ENCODE peak calls at places on chromosomes 1 and 21, in ten cellular contexts. C, L, R, G, H, I, Q, Y, U and F are unnamed samples.
A peak's percentile ranks its signal among the peaks of the same experiment; 100 is the strongest.

GRCh38 chr1:243313635-243314536 is 58.0 kb downstream of the SDCCAG8 start:
- DNase-seq in C (no peak), L (no peak), R (no peak), G (no peak), H (no peak), I (no peak), Q (no peak), Y (no peak), U (no peak), F (no peak)

GRCh38 chr1:108316545-108316944 is 72.7 kb upstream of the NBPF4 start:
- DNase-seq in C (no peak), L (no peak), R (no peak), G (no peak), H (no peak), I (peak; percentile 29), Q (peak; percentile 9), Y (no peak), U (no peak), F (no peak)

GRCh38 chr1:24009406-24009805 is 29.3 kb upstream of the SRSF10 start:
- DNase-seq in C (no peak), L (no peak), R (no peak), G (no peak), H (no peak), I (peak; percentile 69), Q (peak; percentile 47), Y (no peak), U (peak; percentile 65), F (peak; percentile 63)

GRCh38 chr1:9128161-9128519 is 762 bp downstream of the GPR157 start:
- DNase-seq in C (no peak), L (no peak), R (no peak), G (peak; percentile 83), H (no peak), I (peak; percentile 36), Q (no peak), Y (peak; percentile 76), U (no peak), F (peak; percentile 11)

GRCh38 chr1:88935522-88936222 is 44.3 kb upstream of the GTF2B start:
- DNase-seq in C (no peak), L (no peak), R (no peak), G (no peak), H (peak; percentile 1), I (peak; percentile 46), Q (peak; percentile 68), Y (no peak), U (peak; percentile 19), F (no peak)

GRCh38 chr1:183180213-183180612 is 5.9 kb upstream of the LAMC2 start:
- DNase-seq in C (no peak), L (no peak), R (no peak), G (no peak), H (no peak), I (peak; percentile 56), Q (peak; percentile 91), Y (no peak), U (peak; percentile 86), F (peak; percentile 66)

GRCh38 chr1:25796807-25797458 is 3.1 kb upstream of the SELENON start:
- DNase-seq in C (no peak), L (peak; percentile 85), R (peak; percentile 97), G (peak; percentile 92), H (peak; percentile 74), I (peak; percentile 80), Q (peak; percentile 86), Y (peak; percentile 89), U (peak; percentile 46), F (peak; percentile 71)

GRCh38 chr1:93703649-93704048 is 22.0 kb upstream of the BCAR3 start:
- DNase-seq in C (no peak), L (no peak), R (no peak), G (no peak), H (no peak), I (peak; percentile 83), Q (no peak), Y (no peak), U (no peak), F (peak; percentile 56)

GRCh38 chr1:161981126-161981525 is 42.5 kb downstream of the OLFML2B start:
- DNase-seq in C (no peak), L (no peak), R (no peak), G (no peak), H (no peak), I (no peak), Q (no peak), Y (no peak), U (no peak), F (no peak)

DNA sequence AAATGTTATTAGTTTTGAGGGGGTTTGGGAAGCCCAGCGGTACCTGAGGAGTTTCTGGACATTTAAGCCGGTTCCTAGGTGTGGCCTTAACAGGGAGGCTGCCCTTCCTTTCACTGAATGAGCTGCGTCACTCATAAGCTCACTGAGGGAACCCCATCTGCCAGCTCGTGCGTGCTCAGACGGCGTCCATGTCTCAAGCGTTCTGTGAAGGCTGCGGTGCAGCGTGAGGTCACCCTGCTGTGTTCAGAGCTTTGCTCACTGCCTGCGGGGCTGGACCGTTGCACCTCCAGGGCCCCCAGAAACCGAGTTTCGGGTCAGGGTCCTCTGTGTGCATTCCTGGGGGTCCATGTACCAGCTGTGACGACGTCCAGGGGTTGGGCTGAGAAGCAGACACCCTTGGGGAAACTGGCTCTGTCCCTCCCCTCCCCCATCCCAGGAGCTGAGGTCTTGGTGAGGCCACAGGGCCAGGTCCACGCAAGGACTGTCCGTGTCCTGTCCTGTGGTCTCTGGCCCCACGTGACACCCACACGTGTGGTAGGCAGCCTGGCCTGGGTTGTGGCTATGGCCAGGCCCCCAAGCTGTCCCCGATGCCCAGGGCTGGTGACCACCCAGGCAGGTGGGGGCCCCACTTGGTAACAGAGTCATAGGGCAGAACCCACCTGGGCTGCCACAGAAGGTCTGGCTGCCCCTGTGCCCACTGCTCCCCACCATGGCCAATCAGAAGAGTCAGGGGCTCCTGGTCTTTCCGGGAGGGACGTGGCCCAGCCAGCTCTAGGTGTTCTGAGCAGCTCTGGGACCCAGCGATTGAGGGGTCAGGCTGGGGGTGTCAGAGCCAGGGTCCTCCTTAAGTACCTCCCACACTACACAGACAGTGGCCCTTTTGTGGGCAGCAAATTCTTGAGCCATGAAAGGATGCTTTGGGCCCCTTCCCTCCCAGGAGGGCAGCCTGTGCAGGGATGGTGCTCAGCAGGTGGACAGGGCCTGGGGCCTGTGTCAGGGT is 24.4 kb downstream of the FTCD start:
- DNase-seq in C (no peak), L (no peak), R (no peak), G (peak; percentile 67), H (no peak), I (no peak), Q (no peak), Y (peak; percentile 40), U (no peak), F (no peak)
- H3K4me3 ChIP-seq in C (no peak overlapping the region), L (no peak overlapping the region), R (no peak overlapping the region), G (no peak overlapping the region), H (no peak overlapping the region), I (no peak overlapping the region), Q (no peak overlapping the region), Y (no peak overlapping the region), U (no peak overlapping the region), F (no peak overlapping the region)

GRCh38 chr1:20102875-20103274 is 16.5 kb downstream of the PLA2G2D start:
- DNase-seq in C (no peak), L (no peak), R (no peak), G (no peak), H (no peak), I (peak; percentile 81), Q (peak; percentile 61), Y (no peak), U (peak; percentile 92), F (no peak)
- H3K4me3 ChIP-seq in C (no peak overlapping the region), L (no peak overlapping the region), R (no peak overlapping the region), G (no peak overlapping the region), H (no peak overlapping the region), I (no peak overlapping the region), Q (no peak overlapping the region), Y (no peak overlapping the region), U (no peak overlapping the region), F (no peak overlapping the region)

GRCh38 chr21:45051580-45052434 is 22.6 kb upstream of the ADARB1 start:
- DNase-seq in C (no peak), L (no peak), R (no peak), G (peak; percentile 92), H (no peak), I (no peak), Q (no peak), Y (no peak), U (no peak), F (no peak)

GRCh38 chr21:45050786-45051489 is 23.4 kb upstream of the ADARB1 start:
- DNase-seq in C (no peak), L (no peak), R (no peak), G (no peak), H (no peak), I (no peak), Q (peak; percentile 97), Y (no peak), U (peak; percentile 73), F (no peak)

GRCh38 chr21:45049725-45050359 is 24.5 kb upstream of the ADARB1 start:
- DNase-seq in C (no peak), L (no peak), R (peak; percentile 37), G (no peak), H (no peak), I (no peak), Q (peak; percentile 43), Y (no peak), U (no peak), F (no peak)

GRCh38 chr21:45048968-45049367 is 25.4 kb upstream of the ADARB1 start:
- DNase-seq in C (no peak), L (no peak), R (peak; percentile 12), G (no peak), H (no peak), I (no peak), Q (peak; percentile 39), Y (no peak), U (no peak), F (no peak)

DNA sequence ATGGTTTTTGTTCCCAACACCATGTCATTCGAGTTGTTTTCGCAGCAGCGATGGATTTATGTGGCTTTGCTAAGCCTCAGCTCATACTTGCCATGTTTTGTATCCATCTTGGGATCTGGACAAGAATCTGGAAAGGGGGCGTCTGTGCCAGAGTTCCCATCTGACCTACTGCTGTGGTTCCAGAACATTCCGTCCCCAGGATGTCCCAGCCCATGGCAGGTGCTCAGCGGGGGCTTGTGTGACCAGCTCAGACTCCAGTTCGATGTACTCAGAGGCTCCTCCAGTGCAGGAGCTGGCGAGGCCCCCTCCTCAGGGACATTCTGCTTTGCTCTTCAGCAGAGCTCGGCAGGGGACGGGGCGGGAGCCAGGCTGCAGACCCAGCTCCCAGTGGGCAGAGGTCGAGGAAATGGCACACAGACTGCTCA is 24.0 kb upstream of the ADARB1 start:
- DNase-seq in C (no peak), L (no peak), R (no peak), G (peak; percentile 92), H (no peak), I (no peak), Q (peak; percentile 81), Y (no peak), U (no peak), F (no peak)
- H3K4me3 ChIP-seq in C (no peak overlapping the region), L (no peak overlapping the region), R (no peak overlapping the region), G (no peak overlapping the region), H (no peak overlapping the region), I (no peak overlapping the region), Q (no peak overlapping the region), Y (no peak overlapping the region), U (no peak overlapping the region), F (no peak overlapping the region)

GRCh38 chr1:29125237-29125641 is 1.5 kb upstream of the TMEM200B start:
- DNase-seq in C (no peak), L (no peak), R (no peak), G (no peak), H (no peak), I (no peak), Q (no peak), Y (no peak), U (no peak), F (no peak)
- H3K4me3 ChIP-seq in C (peak overlapping the region; percentile 64), L (peak overlapping the region; percentile 67), R (no peak overlapping the region), G (peak overlapping the region; percentile 77), H (no peak overlapping the region), I (no peak overlapping the region), Q (peak overlapping the region; percentile 69), Y (peak overlapping the region; percentile 70), U (peak overlapping the region; percentile 71), F (peak overlapping the region; percentile 67)